ENCODE peak calls at places on chromosome 19, in nine cellular contexts. C is CD4-positive, CD25-positive, alpha-beta regulatory T cell; J is GM23338; S is aorta; Z is A673; T is hepatocyte; I is neural progenitor cell; A is RWPE1; Y is stomach. D is an unnamed sample.

GRCh38 chr19:17842663-17843313 is 5.0 kb downstream of the JAK3 start:
- DNase-seq in C (no peak), J (no peak), S (no peak), Z (no peak), T (no peak), I (no peak), A (no peak), Y (no peak), D (no peak)

GRCh38 chr19:18589380-18590272 is 1.0 kb downstream of the REX1BD start:
- DNase-seq in C (peak; percentile 86), J (peak; percentile 88), S (peak; percentile 78), Z (peak; percentile 93), T (peak; percentile 89), I (peak; percentile 90), A (peak; percentile 58), Y (peak; percentile 74), D (peak; percentile 73)

GRCh38 chr19:1026189-1027019 is at the start of gene CNN2:
- DNase-seq in C (peak; percentile 73), J (peak; percentile 93), S (peak; percentile 89), Z (peak; percentile 87), T (peak; percentile 93), I (peak; percentile 94), A (peak; percentile 74), Y (peak; percentile 88), D (peak; percentile 95)

GRCh38 chr19:57192064-57192395 is 730 bp downstream of the ZNF264 start:
- DNase-seq in C (no peak), J (peak; percentile 16), S (no peak), Z (peak; percentile 6), T (peak; percentile 11), I (peak; percentile 15), A (peak; percentile 21), Y (no peak), D (peak; percentile 1)

GRCh38 chr19:44912854-44913253 is 1.6 kb upstream of the APOC1 start:
- DNase-seq in C (no peak), J (no peak), S (peak; percentile 81), Z (no peak), T (no peak), I (no peak), A (no peak), Y (no peak), D (no peak)

GRCh38 chr19:19599190-19599535 is 19.3 kb downstream of the PBX4 start:
- DNase-seq in C (peak; percentile 67), J (no peak), S (no peak), Z (no peak), T (no peak), I (no peak), A (no peak), Y (no peak), D (no peak)

GRCh38 chr19:35718345-35719041 is 690 bp downstream of the KMT2B start:
- DNase-seq in C (peak; percentile 74), J (peak; percentile 37), S (no peak), Z (peak; percentile 35), T (peak; percentile 52), I (no peak), A (no peak), Y (peak; percentile 32), D (peak; percentile 24)

GRCh38 chr19:18006895-18007604 is 920 bp upstream of the ARRDC2 start:
- DNase-seq in C (peak; percentile 78), J (peak; percentile 86), S (peak; percentile 90), Z (peak; percentile 83), T (peak; percentile 89), I (peak; percentile 89), A (peak; percentile 79), Y (peak; percentile 87), D (peak; percentile 80)

GRCh38 chr19:22545751-22546150 is 88.4 kb upstream of the ZNF492 start:
- DNase-seq in C (peak; percentile 16), J (peak; percentile 67), S (peak; percentile 56), Z (peak; percentile 33), T (no peak), I (peak; percentile 7), A (no peak), Y (no peak), D (peak; percentile 1)

GRCh38 chr19:30646806-30647205 is 274.6 kb downstream of the ZNF536 start:
- DNase-seq in C (no peak), J (no peak), S (no peak), Z (no peak), T (no peak), I (peak; percentile 29), A (no peak), Y (no peak), D (no peak)

GRCh38 chr19:33639034-33639681 is 17.4 kb downstream of the CHST8 start:
- DNase-seq in C (no peak), J (no peak), S (no peak), Z (no peak), T (no peak), I (no peak), A (no peak), Y (no peak), D (no peak)

GRCh38 chr19:39971380-39971841 is 446 bp downstream of the PSMC4 start:
- DNase-seq in C (no peak), J (peak; percentile 35), S (no peak), Z (no peak), T (peak; percentile 39), I (peak; percentile 46), A (peak; percentile 20), Y (peak; percentile 26), D (no peak)

GRCh38 chr19:1991516-1991915 is 24.0 kb downstream of the BTBD2 start:
- DNase-seq in C (no peak), J (no peak), S (no peak), Z (no peak), T (peak; percentile 4), I (no peak), A (no peak), Y (no peak), D (no peak)

GRCh38 chr19:2678043-2678671 is 24.3 kb downstream of the GNG7 start:
- DNase-seq in C (no peak), J (no peak), S (no peak), Z (no peak), T (no peak), I (no peak), A (no peak), Y (no peak), D (no peak)

GRCh38 chr19:15452111-15453047 is 2.6 kb upstream of the WIZ start:
- DNase-seq in C (no peak), J (peak; percentile 99), S (peak; percentile 93), Z (peak; percentile 77), T (peak; percentile 86), I (peak; percentile 96), A (peak; percentile 96), Y (peak; percentile 91), D (peak; percentile 91)

GRCh38 chr19:15448778-15449619 is 757 bp downstream of the WIZ start:
- DNase-seq in C (no peak), J (peak; percentile 82), S (no peak), Z (no peak), T (peak; percentile 37), I (peak; percentile 42), A (no peak), Y (no peak), D (peak; percentile 39)

GRCh38 chr19:15450528-15450890 is 753 bp upstream of the WIZ start:
- DNase-seq in C (no peak), J (no peak), S (no peak), Z (no peak), T (no peak), I (no peak), A (no peak), Y (no peak), D (no peak)

GRCh38 chr19:15448014-15448777 is 1.6 kb downstream of the WIZ start:
- DNase-seq in C (no peak), J (no peak), S (no peak), Z (no peak), T (no peak), I (no peak), A (no peak), Y (no peak), D (no peak)

DNA sequence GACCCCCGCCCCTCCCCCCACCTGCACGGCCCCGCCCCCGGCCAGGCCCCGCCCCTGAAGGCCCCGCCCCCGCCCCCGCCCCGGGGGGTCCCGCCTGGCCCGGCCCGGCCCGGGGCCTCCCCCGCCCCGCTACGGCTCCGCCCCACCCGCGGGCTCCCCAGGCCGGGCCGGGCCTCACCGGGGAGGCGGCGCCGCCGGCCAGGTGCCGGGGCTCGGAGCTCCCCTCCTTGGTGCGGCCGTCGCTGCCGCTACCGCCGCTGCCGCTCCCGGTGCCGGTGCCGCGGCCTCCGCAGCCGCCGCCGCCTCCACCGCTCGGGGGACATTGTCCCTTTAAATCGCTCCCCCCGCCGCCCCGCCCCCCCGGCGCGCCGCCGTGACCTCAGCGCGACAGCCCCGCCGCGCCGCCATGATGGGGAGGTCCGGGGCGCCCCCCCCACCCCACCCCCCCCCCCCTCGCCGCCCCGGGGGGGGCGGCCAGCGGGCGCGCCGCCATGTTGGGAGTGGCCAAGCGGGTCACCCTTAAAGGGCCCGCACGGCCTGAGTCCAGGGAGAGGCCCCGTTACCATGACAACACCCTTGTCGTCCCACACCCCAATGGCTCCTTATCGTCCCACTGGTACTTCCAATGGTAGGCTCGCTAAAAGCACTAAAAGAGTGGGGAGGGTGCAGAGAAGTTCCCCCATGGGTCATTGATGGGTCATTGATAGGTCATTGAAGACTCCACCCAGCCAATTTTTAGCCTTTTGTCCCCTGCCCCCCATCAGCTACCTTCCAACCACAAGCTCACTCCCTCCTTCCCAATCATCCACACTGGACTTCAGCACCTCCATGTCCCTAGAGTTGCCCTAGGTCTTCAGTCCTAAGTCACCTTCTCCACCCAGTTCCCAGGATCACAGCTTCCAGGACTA is at the start of gene WIZ:
- DNase-seq in C (peak; percentile 74), J (peak; percentile 92), S (peak; percentile 92), Z (peak; percentile 89), T (peak; percentile 91), I (peak; percentile 92), A (peak; percentile 95), Y (peak; percentile 88), D (peak; percentile 87)
- H3K27ac ChIP-seq in C (peak within 1 kb of the TSS; percentile 77), J (no peak within 1 kb of the TSS), S (peak within 1 kb of the TSS; percentile 78), Z (peak within 1 kb of the TSS; percentile 57), T (peak within 1 kb of the TSS; percentile 12), I (no peak within 1 kb of the TSS), A (peak within 1 kb of the TSS; percentile 73), Y (peak within 1 kb of the TSS; percentile 87), D (no peak within 1 kb of the TSS)

DNA sequence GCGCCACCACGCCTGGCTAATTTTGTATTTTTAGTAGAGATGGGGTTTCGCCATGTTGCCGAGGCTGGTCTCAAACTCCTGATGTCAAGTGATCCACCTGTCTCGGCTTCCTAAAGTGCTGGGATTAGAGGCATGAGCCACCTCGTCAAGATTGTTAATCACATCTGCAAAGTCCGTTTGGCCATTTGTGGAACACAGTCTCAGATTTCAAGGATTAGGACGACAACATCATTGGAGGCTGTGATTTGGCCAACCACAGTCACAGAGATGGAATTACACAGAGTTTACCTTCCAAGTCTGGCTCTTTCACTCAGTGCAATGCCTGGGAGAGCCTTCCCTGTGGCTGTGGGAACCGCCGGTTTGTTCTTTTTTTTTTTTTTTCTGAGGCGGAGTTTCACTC is 17.8 kb downstream of the SULT2B1 start:
- DNase-seq in C (no peak), J (no peak), S (no peak), Z (peak; percentile 30), T (no peak), I (peak; percentile 56), A (no peak), Y (peak; percentile 36), D (no peak)
- H3K27ac ChIP-seq in C (no peak overlapping the region), J (no peak overlapping the region), S (no peak overlapping the region), Z (no peak overlapping the region), T (no peak overlapping the region), I (no peak overlapping the region), A (peak overlapping the region; percentile 5), Y (peak overlapping the region; percentile 9), D (no peak overlapping the region)

GRCh38 chr19:43784251-43784980 is 3.6 kb upstream of the KCNN4 start:
- DNase-seq in C (peak; percentile 74), J (no peak), S (peak; percentile 74), Z (no peak), T (peak; percentile 74), I (no peak), A (peak; percentile 92), Y (peak; percentile 62), D (peak; percentile 72)
- H3K27ac ChIP-seq in C (peak overlapping the region; percentile 82), J (no peak overlapping the region), S (no peak overlapping the region), Z (no peak overlapping the region), T (peak overlapping the region; percentile 26), I (no peak overlapping the region), A (peak overlapping the region; percentile 96), Y (peak overlapping the region; percentile 16), D (no peak overlapping the region)

GRCh38 chr19:10975374-10976036 is 14.7 kb downstream of the SMARCA4 start:
- DNase-seq in C (no peak), J (no peak), S (peak; percentile 75), Z (no peak), T (peak; percentile 47), I (no peak), A (no peak), Y (peak; percentile 67), D (peak; percentile 84)
- H3K27ac ChIP-seq in C (no peak overlapping the region), J (peak overlapping the region; percentile 72), S (peak overlapping the region; percentile 49), Z (no peak overlapping the region), T (peak overlapping the region; percentile 84), I (no peak overlapping the region), A (peak overlapping the region; percentile 53), Y (peak overlapping the region; percentile 80), D (peak overlapping the region; percentile 69)

D was measured in cardiac muscle cell.